ENCODE peak calls at places on chromosome 10, in seven cellular contexts. V is Peyer's patch, Q is lower leg skin, H is prostate gland, D is NB4, E is right lobe of liver, C is HCT116. K is an unnamed sample.

GRCh38 chr10:78277267-78277666 is 243.6 kb downstream of the RPS24 start:
- DNase-seq in V (no peak), Q (no peak), H (no peak), D (no peak), E (no peak), C (no peak), K (no peak)

GRCh38 chr10:15703944-15704580 is 15.7 kb downstream of the ITGA8 start:
- DNase-seq in V (no peak), Q (no peak), H (no peak), D (no peak), E (no peak), C (no peak), K (no peak)

GRCh38 chr10:24542314-24543270 is 181.1 kb downstream of the ARHGAP21 start:
- DNase-seq in V (no peak), Q (no peak), H (no peak), D (no peak), E (no peak), C (no peak), K (no peak)

GRCh38 chr10:83769421-83769820 is 369.9 kb upstream of the GHITM start:
- DNase-seq in V (no peak), Q (no peak), H (no peak), D (no peak), E (no peak), C (no peak), K (no peak)

GRCh38 chr10:34814228-34815173 is 595 bp downstream of the PARD3 start:
- DNase-seq in V (peak), Q (peak), H (peak), D (peak), E (peak), C (no peak), K (peak)

GRCh38 chr10:65802391-65802790 is 1123.4 kb upstream of the LRRTM3 start:
- DNase-seq in V (no peak), Q (no peak), H (no peak), D (no peak), E (no peak), C (no peak), K (no peak)

GRCh38 chr10:58818889-58819288 is 306.2 kb downstream of the BICC1 start:
- DNase-seq in V (no peak), Q (no peak), H (no peak), D (no peak), E (no peak), C (no peak), K (no peak)

GRCh38 chr10:115829501-115830215 is 443.3 kb downstream of the GFRA1 start:
- DNase-seq in V (no peak), Q (no peak), H (no peak), D (no peak), E (no peak), C (no peak), K (no peak)

GRCh38 chr10:51876528-51876927 is 177.1 kb upstream of the CSTF2T start:
- DNase-seq in V (no peak), Q (no peak), H (no peak), D (no peak), E (no peak), C (no peak), K (no peak)

GRCh38 chr10:55476129-55476528 is 675.1 kb upstream of the PCDH15 start:
- DNase-seq in V (no peak), Q (no peak), H (no peak), D (no peak), E (no peak), C (no peak), K (no peak)

GRCh38 chr10:112227331-112227961 is 43.9 kb upstream of the GPAM start:
- DNase-seq in V (no peak), Q (peak), H (no peak), D (peak), E (peak), C (no peak), K (no peak)

GRCh38 chr10:103474077-103474476 is 5.0 kb downstream of the CALHM3 start:
- DNase-seq in V (no peak), Q (no peak), H (no peak), D (no peak), E (no peak), C (no peak), K (no peak)

GRCh38 chr10:103472005-103472404 is 7.0 kb downstream of the CALHM3 start:
- DNase-seq in V (no peak), Q (no peak), H (no peak), D (peak), E (no peak), C (no peak), K (no peak)

GRCh38 chr10:103467391-103467790 is 8.7 kb upstream of the CALHM1 start:
- DNase-seq in V (no peak), Q (no peak), H (no peak), D (no peak), E (no peak), C (no peak), K (no peak)

GRCh38 chr10:103473261-103473671 is 5.8 kb downstream of the CALHM3 start:
- DNase-seq in V (no peak), Q (no peak), H (no peak), D (no peak), E (no peak), C (no peak), K (no peak)

DNA sequence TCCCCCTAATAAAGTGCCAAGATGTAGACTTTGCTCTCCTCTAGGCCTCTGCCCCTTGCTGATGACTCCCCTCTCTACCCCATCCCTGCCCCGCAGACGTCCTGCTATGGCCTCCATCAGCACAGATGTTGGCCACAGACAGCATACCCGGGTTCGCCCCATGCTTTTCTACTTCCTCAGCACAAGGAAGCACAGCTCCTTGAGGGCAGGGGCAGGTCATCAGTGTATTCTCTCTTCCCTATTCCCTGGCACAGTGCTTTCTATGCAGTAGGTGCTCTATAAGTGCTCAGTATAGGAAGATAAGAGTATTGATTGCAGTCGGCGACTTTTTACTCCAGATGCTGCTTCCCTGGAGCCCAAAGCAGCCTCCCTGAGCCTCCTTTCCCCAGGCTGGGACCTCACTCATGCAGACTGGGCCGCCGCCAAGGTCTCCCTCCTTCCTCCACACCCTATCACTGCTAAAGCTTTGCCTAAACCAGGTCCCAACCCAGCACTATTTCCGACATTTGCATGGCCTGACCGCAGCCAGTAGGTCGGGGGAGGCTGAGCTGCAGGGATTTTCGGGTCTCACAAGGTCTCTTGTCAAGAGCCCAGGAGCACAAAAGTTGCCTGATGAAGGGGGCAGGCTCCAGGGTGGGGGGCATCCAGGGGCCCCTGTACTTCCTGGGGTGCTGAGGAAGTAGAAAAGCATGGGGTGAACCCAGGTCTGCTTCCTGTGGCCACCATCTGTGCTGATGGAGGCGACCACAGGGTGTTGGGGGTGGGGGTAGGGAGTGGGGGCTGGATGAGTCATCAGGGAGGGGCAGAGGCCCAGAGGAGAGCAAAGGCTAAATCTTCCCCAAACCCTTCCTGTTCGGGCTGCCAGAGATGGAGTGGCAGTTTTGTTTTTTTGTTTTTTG is 8.0 kb downstream of the CALHM3 start:
- DNase-seq in V (no peak), Q (peak), H (no peak), D (peak), E (no peak), C (no peak), K (peak)
- TF ChIP-seq POLR2A in V (no peak), Q (no peak), H (no peak), D (no peak), E (no peak), C (no peak), K (no peak)

GRCh38 chr10:133520193-133520738 is 6.9 kb upstream of the CYP2E1 start:
- DNase-seq in V (peak), Q (peak), H (peak), D (peak), E (peak), C (peak), K (peak)
- TF ChIP-seq POLR2A in V (peak), Q (no peak), H (no peak), D (peak), E (peak), C (no peak), K (no peak)

GRCh38 chr10:13707156-13707881 is 120.6 kb downstream of the PRPF18 start:
- DNase-seq in V (peak), Q (peak), H (peak), D (peak), E (peak), C (no peak), K (peak)
- TF ChIP-seq POLR2A in V (no peak), Q (no peak), H (no peak), D (no peak), E (peak), C (no peak), K (no peak)

GRCh38 chr10:88702848-88703597 is 3.0 kb upstream of the LIPK start:
- DNase-seq in V (no peak), Q (no peak), H (no peak), D (no peak), E (no peak), C (peak), K (no peak)
- TF ChIP-seq POLR2A in V (no peak), Q (no peak), H (no peak), D (no peak), E (no peak), C (no peak), K (no peak)

GRCh38 chr10:75108684-75109458 is 2.6 kb upstream of the SAMD8 start:
- DNase-seq in V (no peak), Q (peak), H (no peak), D (peak), E (peak), C (peak), K (no peak)
- TF ChIP-seq POLR2A in V (no peak), Q (no peak), H (no peak), D (no peak), E (no peak), C (no peak), K (no peak)

GRCh38 chr10:104259456-104259855 is 4.8 kb downstream of the GSTO1 start:
- DNase-seq in V (no peak), Q (no peak), H (no peak), D (no peak), E (no peak), C (no peak), K (no peak)
- TF ChIP-seq POLR2A in V (no peak), Q (no peak), H (no peak), D (no peak), E (no peak), C (no peak), K (no peak)

DNA sequence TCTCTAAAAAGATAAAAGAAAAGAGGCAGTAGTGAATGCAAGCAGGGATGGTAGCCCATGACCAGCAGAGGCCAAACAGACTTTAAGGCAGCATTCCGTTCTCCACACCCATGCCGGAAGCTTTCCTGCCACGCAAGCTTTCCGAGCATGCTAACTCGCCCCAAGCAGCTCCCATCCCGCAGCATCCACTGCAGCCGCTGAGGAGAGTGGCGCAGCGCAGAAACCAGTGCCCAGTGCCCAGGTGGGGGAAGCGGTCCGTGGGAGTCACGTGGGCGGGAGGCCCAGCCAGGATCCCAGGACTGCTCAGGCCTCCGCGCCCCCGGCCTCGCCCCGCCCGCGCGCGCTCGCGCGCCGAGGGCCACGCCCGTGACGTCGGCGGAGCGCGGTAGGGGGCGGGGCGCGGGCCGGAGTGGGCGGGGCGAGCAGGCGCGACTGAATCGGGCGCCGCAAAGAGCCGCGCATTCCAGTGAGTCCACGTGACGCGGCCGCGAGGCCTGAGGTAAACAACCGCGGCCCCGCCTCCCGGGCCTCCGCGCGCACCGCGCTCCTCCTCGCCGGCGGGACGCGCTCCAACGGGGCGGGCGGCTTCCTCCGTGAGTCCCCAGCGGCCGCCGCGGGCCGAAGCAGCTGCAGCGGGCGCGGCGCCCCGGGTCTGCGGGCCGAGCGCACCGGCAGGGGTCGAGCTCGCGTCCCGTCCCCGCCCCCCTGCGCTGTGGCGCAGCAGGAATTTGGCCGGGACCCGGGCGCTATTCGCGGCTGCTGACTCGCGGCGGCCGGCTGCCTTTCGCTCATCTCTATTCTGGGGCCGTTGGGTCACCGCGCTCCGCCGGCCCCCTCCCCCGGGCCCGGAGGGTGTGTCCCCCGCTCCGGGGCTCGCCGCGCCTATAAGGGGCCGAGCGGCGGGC is at the start of gene OTUD1:
- DNase-seq in V (peak), Q (peak), H (peak), D (peak), E (peak), C (peak), K (peak)
- TF ChIP-seq POLR2A in V (peak), Q (peak), H (peak), D (no peak), E (peak), C (no peak), K (peak)

GRCh38 chr10:5632430-5632829 is 34.0 kb downstream of the ASB13 start:
- DNase-seq in V (peak), Q (no peak), H (no peak), D (no peak), E (peak), C (no peak), K (no peak)
- TF ChIP-seq POLR2A in V (peak), Q (no peak), H (no peak), D (no peak), E (peak), C (no peak), K (no peak)

DNA sequence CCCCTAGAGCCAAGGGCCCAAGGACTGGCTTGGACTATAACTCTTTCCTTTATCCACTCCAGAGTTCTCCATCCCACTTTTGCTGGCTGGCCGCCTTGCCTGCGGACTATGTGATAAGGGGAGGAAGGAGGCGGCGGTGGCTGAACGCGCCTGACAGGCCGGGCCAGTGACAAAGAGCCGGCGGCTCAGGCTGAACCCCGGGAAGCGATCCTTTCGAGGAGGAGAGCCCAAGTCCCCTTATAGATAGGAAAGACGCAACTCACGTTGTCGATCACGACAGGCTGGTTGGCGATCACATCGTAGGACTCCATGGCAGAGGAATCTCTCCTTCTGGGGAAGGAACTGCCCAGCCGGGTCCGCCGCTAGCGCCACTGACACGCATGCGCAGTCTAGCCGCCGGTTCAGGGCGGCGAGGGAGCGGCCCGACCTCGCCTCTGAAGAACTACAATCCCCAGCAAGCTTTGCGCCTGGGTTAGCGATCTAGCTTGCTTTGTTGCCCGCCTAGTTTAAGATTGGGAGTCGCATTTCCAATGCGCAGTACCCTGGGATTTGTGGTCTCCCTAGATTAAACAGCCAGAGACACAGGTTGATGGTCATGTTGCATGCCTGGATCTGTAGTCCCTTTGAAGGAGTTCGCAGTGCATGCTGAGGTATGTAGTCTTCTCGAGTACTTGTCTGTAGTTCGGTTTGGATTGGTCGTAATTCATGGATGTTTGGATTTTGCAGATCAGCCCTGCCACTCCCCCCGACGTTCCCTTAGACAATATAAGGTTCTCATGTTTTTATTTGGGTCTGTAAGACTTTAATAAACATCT is at the start of gene ACTR1A:
- DNase-seq in V (peak), Q (peak), H (peak), D (peak), E (peak), C (peak), K (peak)
- TF ChIP-seq POLR2A in V (peak), Q (no peak), H (peak), D (peak), E (peak), C (peak), K (peak)

GRCh38 chr10:118754556-118755423 is at the start of gene CACUL1:
- DNase-seq in V (peak), Q (peak), H (peak), D (peak), E (peak), C (peak), K (peak)
- TF ChIP-seq POLR2A in V (peak), Q (no peak), H (peak), D (peak), E (peak), C (peak), K (peak)